ENCODE peak calls at places on chromosomes 1 and 21, in four cellular contexts. L is kidney, H is tibial nerve, F is stomach. I is an unnamed sample. For H3K36me3 and H3K4me1, the result is how much of the 10 kb centered on the place peaks cover.

GRCh38 chr21:36587388-36587787 is 107.5 kb upstream of the CLDN14 start:
- DNase-seq in L (no peak), H (no peak), F (no peak), I (no peak)

GRCh38 chr1:109167114-109167513 is 46.6 kb upstream of the SARS1 start:
- DNase-seq in L (no peak), H (no peak), F (no peak), I (no peak)

GRCh38 chr1:61056674-61057439 is 25.5 kb upstream of the NFIA start:
- DNase-seq in L (peak), H (peak), F (peak), I (peak)

GRCh38 chr1:239233626-239234025 is 152.7 kb upstream of the CHRM3 start:
- DNase-seq in L (no peak), H (no peak), F (no peak), I (no peak)

GRCh38 chr1:49163041-49163440 is 386.4 kb upstream of the BEND5 start:
- DNase-seq in L (no peak), H (no peak), F (no peak), I (no peak)

GRCh38 chr1:15543589-15544568 is 17.2 kb downstream of the DNAJC16 start:
- DNase-seq in L (no peak), H (no peak), F (no peak), I (no peak)

GRCh38 chr1:38865112-38865715 is 5.6 kb upstream of the RRAGC start:
- DNase-seq in L (no peak), H (no peak), F (no peak), I (no peak)

GRCh38 chr1:4637616-4638346 is 16.6 kb upstream of the AJAP1 start:
- DNase-seq in L (no peak), H (no peak), F (no peak), I (no peak)

GRCh38 chr1:173648880-173649605 is 13.9 kb downstream of the TEX50 start:
- DNase-seq in L (no peak), H (no peak), F (no peak), I (no peak)

GRCh38 chr1:32984090-32984828 is 19.6 kb upstream of the RNF19B start:
- DNase-seq in L (no peak), H (no peak), F (no peak), I (no peak)

GRCh38 chr21:38798481-38798882 is 7.2 kb upstream of the ETS2 start:
- DNase-seq in L (peak), H (no peak), F (peak), I (no peak)

GRCh38 chr1:89698020-89698560 is 65.2 kb downstream of the LRRC8C start:
- DNase-seq in L (no peak), H (no peak), F (no peak), I (no peak)

GRCh38 chr1:84693009-84693408 is 2.7 kb upstream of the SSX2IP start:
- DNase-seq in L (no peak), H (no peak), F (no peak), I (no peak)

GRCh38 chr1:3040004-3040403 is 18.7 kb downstream of the ACTRT2 start:
- DNase-seq in L (no peak), H (no peak), F (no peak), I (no peak)

GRCh38 chr1:107974090-107974489 is 9.1 kb upstream of the VAV3 start:
- DNase-seq in L (no peak), H (no peak), F (no peak), I (no peak)

GRCh38 chr1:91830242-91831131 is 55.5 kb downstream of the TGFBR3 start:
- DNase-seq in L (peak), H (peak), F (no peak), I (peak)

GRCh38 chr1:184021666-184022198 is 15.8 kb downstream of the COLGALT2 start:
- DNase-seq in L (no peak), H (no peak), F (no peak), I (no peak)

GRCh38 chr1:111084999-111085398 is 54.9 kb downstream of the DRAM2 start:
- DNase-seq in L (no peak), H (no peak), F (no peak), I (no peak)
- H3K36me3 ChIP-seq in L (under half), H (under half), F (under half), I (under half)

DNA sequence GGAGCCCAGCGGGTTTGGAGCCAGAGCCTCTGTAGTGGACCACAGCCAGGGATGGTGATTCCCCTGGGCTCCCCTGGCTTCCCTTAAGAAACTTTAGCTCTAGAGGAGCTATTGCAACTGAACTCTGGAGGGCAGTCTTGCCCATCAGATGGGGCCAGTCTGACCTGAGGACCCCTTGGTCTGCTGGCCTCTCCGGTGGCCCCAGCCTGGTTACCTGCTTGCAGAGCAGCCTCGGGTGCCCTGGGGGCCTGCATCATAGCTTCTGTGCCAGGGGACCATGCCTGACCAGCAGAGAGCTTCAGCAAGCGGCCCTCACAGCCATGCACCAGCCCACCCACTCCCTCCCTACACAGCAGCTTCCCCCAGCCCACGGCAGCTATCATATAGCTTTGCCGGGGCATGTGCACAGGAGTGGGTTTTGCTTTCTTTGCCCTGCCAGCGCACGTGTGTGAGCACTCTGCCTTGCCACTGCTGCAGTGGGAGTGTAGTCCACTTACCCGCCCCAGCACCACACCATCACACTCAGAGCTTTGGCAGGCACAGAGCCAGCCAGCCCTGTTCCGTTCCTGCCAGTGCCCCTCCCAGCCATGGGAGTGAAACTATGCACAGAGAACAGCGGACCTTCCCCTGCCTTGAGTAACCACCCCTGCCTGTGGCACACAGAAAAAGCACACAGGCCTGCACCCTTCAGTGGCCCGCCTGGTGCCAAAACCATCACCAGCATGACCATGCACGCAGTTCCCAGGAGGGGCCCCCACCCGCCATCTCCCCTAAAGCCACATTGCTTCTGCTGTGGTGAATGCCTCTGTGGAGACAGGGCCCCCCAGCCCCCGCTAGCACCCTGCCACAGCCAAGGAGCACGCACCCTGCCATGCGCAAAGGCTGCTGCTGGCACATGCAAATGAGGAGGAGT is 442.9 kb upstream of the NEGR1 start:
- DNase-seq in L (peak), H (no peak), F (no peak), I (peak)
- H3K4me1 ChIP-seq in L (under half), H (under half), F (under half), I (under half)

GRCh38 chr21:35404247-35404646 is 355.1 kb upstream of the RUNX1 start:
- DNase-seq in L (no peak), H (no peak), F (no peak), I (no peak)
- H3K36me3 ChIP-seq in L (under half), H (under half), F (under half), I (under half)

GRCh38 chr1:153962088-153963029 is 978 bp downstream of the SLC39A1 start:
- DNase-seq in L (peak), H (peak), F (peak), I (no peak)
- H3K4me1 ChIP-seq in L (under half), H (half or more), F (half or more), I (under half)

DNA sequence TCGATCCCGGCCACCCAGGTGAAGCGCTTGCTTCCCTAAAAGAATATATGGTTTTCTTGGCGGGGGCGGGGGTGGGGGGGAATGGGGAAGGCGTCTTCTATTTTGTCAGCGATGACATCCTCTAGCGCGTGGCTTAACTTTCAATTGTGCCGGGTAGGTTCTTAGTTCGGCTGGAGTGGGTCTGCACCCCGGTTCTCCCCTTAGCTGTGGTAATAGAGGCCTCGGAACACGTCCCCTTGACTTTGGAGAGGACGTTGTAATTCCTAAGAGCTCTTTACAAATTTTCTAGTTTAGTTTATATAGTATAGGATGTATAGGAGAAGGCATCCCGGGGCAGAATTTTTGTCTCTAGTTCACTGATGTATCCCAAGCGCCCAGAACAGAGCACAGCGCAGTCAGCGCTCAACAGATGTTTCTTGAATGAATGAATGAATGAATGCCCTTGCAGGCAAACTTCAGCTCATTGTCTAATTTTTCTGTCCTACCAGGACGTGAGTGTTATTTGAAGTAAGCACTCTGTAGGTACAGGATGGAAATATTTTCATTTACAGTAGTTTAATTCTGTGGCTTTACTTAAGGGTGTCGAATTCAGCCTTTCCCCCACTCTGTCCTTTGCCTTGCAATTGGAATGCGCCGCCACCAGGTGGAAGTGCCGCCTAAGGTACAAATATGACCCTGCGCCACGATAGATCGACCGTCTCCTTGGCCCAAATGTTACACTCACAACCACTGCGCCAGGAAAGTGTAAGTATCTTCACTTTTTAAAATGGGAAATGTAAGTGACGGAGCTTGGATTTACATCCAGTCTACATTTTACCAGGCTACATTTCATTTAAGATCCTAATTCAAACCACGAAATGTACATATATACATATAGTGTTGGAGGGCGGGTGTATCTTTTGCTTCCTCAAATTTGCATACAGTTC is 794 bp upstream of the MRPL39 start:
- DNase-seq in L (peak), H (peak), F (peak), I (peak)
- H3K36me3 ChIP-seq in L (under half), H (under half), F (under half), I (under half)

GRCh38 chr1:8858112-8858668 is 20.3 kb downstream of the ENO1 start:
- DNase-seq in L (no peak), H (peak), F (peak), I (no peak)

GRCh38 chr1:8862528-8862927 is 16.0 kb downstream of the ENO1 start:
- DNase-seq in L (no peak), H (no peak), F (no peak), I (no peak)

GRCh38 chr1:8858888-8859706 is 19.4 kb downstream of the ENO1 start:
- DNase-seq in L (no peak), H (peak), F (peak), I (no peak)

GRCh38 chr1:8863138-8863537 is 15.3 kb downstream of the ENO1 start:
- DNase-seq in L (no peak), H (no peak), F (no peak), I (no peak)

DNA sequence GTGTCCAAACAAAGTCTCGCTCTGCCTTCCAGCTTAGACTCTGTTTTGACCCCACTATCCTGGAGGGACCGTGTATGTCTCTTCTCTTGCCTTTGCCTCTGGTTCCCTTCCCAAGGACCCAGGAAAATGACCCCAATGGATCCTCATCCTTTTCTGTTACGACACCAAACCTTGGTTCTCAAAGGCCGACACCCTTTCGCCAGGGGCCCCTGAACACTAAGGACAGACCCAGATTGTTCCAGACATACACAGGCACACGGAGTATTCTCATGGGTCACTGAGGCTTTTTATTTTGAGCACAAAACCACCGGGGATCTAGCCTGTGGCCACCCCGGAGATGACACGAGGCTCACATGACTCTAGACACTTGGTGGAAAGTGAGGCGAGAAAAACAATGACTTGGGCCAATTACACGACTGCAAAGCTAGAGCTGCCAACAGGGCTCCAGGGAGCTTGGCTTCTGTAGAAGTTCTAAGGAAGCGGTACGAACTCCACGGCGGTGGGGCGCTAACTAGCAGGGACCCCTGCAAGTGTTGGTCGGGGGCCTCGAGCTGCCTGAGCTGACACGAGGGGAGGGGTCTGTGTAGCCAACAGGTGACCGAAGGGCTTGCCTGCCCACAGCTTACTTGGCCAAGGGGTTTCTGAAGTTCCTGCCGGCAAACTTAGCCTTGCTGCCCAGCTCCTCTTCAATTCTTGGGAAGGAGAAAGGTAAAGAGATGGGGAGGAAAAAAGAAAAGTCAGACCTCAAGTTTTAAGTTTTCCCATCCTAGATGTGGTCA is 17.6 kb downstream of the ENO1 start:
- DNase-seq in L (peak), H (no peak), F (no peak), I (no peak)
- H3K4me1 ChIP-seq in L (under half), H (under half), F (under half), I (under half)

GRCh38 chr1:214525535-214526019 is 25.8 kb downstream of the PTPN14 start:
- DNase-seq in L (no peak), H (no peak), F (no peak), I (no peak)
- H3K36me3 ChIP-seq in L (under half), H (under half), F (under half), I (under half)

I was measured in upper lobe of right lung.